ENCODE peak calls at places on chromosome 13, in five cellular contexts. T is neural progenitor cell, H is hepatocyte, D is SK-N-SH, Q is OCI-LY7. X is an unnamed sample.

GRCh38 chr13:93502071-93502470 is 275.5 kb downstream of the GPC6 start:
- DNase-seq in T (no peak), D (no peak), H (no peak), Q (no peak), X (no peak)

GRCh38 chr13:72839831-72840426 is 58.0 kb downstream of the PIBF1 start:
- DNase-seq in T (peak), H (peak), Q (peak), D (peak), X (peak)

GRCh38 chr13:21164631-21165030 is 11.7 kb downstream of the SKA3 start:
- DNase-seq in H (no peak), D (no peak), Q (no peak), T (no peak), X (no peak)

GRCh38 chr13:90055121-90055520 is 1292.4 kb upstream of the MIR17HG start:
- DNase-seq in H (no peak), T (no peak), D (no peak), Q (no peak), X (no peak)

GRCh38 chr13:32911506-32911905 is 104.7 kb upstream of the KL start:
- DNase-seq in T (peak), D (peak), H (peak), Q (peak), X (peak)

GRCh38 chr13:45162821-45163220 is 38.0 kb downstream of the KCTD4 start:
- DNase-seq in Q (no peak), D (no peak), H (no peak), T (no peak), X (no peak)

GRCh38 chr13:20222553-20222952 is 9.6 kb downstream of the GJB6 start:
- DNase-seq in H (no peak), D (no peak), Q (no peak), T (no peak), X (no peak)

GRCh38 chr13:28218679-28219078 is 80.3 kb downstream of the PAN3 start:
- DNase-seq in D (no peak), T (no peak), Q (no peak), H (no peak), X (no peak)

GRCh38 chr13:113519556-113519955 is 29.0 kb upstream of the DCUN1D2 start:
- DNase-seq in D (no peak), T (no peak), H (no peak), Q (no peak), X (no peak)

GRCh38 chr13:112686364-112686763 is 3.5 kb upstream of the ATP11A start:
- DNase-seq in Q (no peak), D (no peak), T (no peak), H (peak), X (no peak)

GRCh38 chr13:42396901-42397670 is 125.1 kb downstream of the AKAP11 start:
- DNase-seq in H (no peak), T (no peak), D (no peak), Q (no peak), X (no peak)

GRCh38 chr13:76683854-76684253 is 202.4 kb downstream of the KCTD12 start:
- DNase-seq in Q (no peak), T (no peak), D (no peak), H (no peak), X (no peak)

GRCh38 chr13:113753171-113753570 is 5.9 kb upstream of the TMEM255B start:
- DNase-seq in T (no peak), H (no peak), Q (no peak), D (no peak), X (no peak)

GRCh38 chr13:97005631-97006262 is 11.5 kb upstream of the OXGR1 start:
- DNase-seq in T (no peak), H (peak), Q (no peak), D (no peak), X (no peak)

GRCh38 chr13:74868044-74868443 is 613.9 kb downstream of the TBC1D4 start:
- DNase-seq in H (no peak), D (no peak), Q (no peak), T (no peak), X (no peak)

GRCh38 chr13:86269511-86269910 is 470.3 kb upstream of the SLITRK6 start:
- DNase-seq in T (no peak), D (no peak), Q (no peak), H (no peak), X (no peak)

GRCh38 chr13:73138967-73139491 is 80.2 kb downstream of the KLF5 start:
- DNase-seq in Q (no peak), D (no peak), H (peak), T (no peak), X (no peak)

GRCh38 chr13:95948646-95949045 is 104.6 kb downstream of the UGGT2 start:
- DNase-seq in Q (no peak), D (no peak), H (no peak), T (no peak), X (no peak)

GRCh38 chr13:51221674-51222509 is at the start of gene FAM124A:
- DNase-seq in D (peak), H (peak), T (peak), Q (peak), X (peak)

GRCh38 chr13:58843071-58843470 is 1211.5 kb downstream of the PCDH17 start:
- DNase-seq in T (no peak), D (no peak), Q (no peak), H (no peak), X (no peak)

GRCh38 chr13:101640797-101641400 is 188.4 kb downstream of the ITGBL1 start:
- DNase-seq in T (no peak), H (no peak), Q (no peak), D (no peak), X (no peak)

GRCh38 chr13:97226013-97226412 is 3.9 kb downstream of the MBNL2 start:
- DNase-seq in T (no peak), H (no peak), D (no peak), Q (peak), X (peak)

GRCh38 chr13:104782741-104783140 is 1716.5 kb upstream of the SLC10A2 start:
- DNase-seq in D (no peak), Q (no peak), T (no peak), H (no peak), X (no peak)

GRCh38 chr13:43074824-43075510 is 51.6 kb downstream of the DNAJC15 start:
- DNase-seq in Q (no peak), D (no peak), H (no peak), T (no peak), X (peak)

GRCh38 chr13:34161829-34162544 is 344.0 kb downstream of the RFC3 start:
- DNase-seq in D (no peak), H (peak), T (peak), Q (no peak), X (no peak)
- TF ChIP-seq EZH2phosphoT487 in D (no peak), H (no peak), T (no peak), Q (no peak), X (no peak)

GRCh38 chr13:111661052-111661451 is 340.6 kb downstream of the TEX29 start:
- DNase-seq in T (no peak), D (no peak), H (no peak), Q (no peak), X (no peak)

GRCh38 chr13:111661776-111662175 is 341.3 kb downstream of the TEX29 start:
- DNase-seq in H (no peak), D (no peak), Q (no peak), T (no peak), X (no peak)

GRCh38 chr13:111663505-111663904 is 343.1 kb downstream of the TEX29 start:
- DNase-seq in H (no peak), D (no peak), Q (no peak), T (no peak), X (no peak)

GRCh38 chr13:111662895-111663294 is 342.5 kb downstream of the TEX29 start:
- DNase-seq in H (no peak), Q (no peak), T (no peak), D (no peak), X (no peak)

DNA sequence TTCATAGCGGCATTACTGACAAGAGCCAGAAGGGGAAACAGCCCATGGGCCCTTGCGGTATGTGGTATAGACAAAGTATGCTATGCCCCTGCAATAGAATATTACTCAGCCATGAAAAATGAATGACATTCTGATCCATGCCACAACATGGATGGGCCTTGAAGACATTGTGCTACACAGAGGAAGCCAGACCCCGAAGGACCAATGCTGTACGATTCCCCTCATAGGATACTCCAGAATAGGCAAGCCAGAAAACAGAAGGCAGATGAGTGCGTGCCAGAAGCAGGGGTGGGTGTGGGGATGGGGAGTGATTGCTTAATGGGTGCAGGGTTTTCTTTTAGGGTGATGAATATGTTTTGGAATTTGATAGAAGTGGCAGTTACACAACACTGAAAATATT is 342.0 kb downstream of the TEX29 start:
- DNase-seq in D (no peak), H (no peak), T (no peak), Q (no peak), X (no peak)
- TF ChIP-seq EZH2phosphoT487 in D (no peak), H (no peak), T (no peak), Q (no peak), X (no peak)

GRCh38 chr13:41352935-41353801 is 42.1 kb downstream of the NAA16 start:
- DNase-seq in D (peak), Q (peak), T (peak), H (peak), X (peak)
- TF ChIP-seq EZH2phosphoT487 in D (no peak), Q (no peak), T (no peak), H (no peak), X (no peak)

GRCh38 chr13:98486412-98486811 is 90.5 kb downstream of the STK24 start:
- DNase-seq in H (no peak), T (no peak), Q (no peak), D (no peak), X (no peak)
- TF ChIP-seq EZH2phosphoT487 in H (no peak), T (no peak), Q (no peak), D (no peak), X (no peak)

GRCh38 chr13:48653074-48654054 is at the start of gene CYSLTR2:
- DNase-seq in T (peak), Q (no peak), H (peak), D (peak), X (no peak)
- TF ChIP-seq EZH2phosphoT487 in T (no peak), Q (no peak), H (no peak), D (no peak), X (no peak)

GRCh38 chr13:48506092-48506701 is 26.7 kb downstream of the RCBTB2 start:
- DNase-seq in T (no peak), D (no peak), Q (no peak), H (no peak), X (no peak)

GRCh38 chr13:48507024-48507423 is 25.9 kb downstream of the RCBTB2 start:
- DNase-seq in Q (no peak), T (no peak), D (no peak), H (no peak), X (no peak)

GRCh38 chr13:48502601-48503319 is 30.1 kb downstream of the RCBTB2 start:
- DNase-seq in Q (no peak), T (no peak), D (no peak), H (no peak), X (no peak)

GRCh38 chr13:48505597-48506091 is 27.2 kb downstream of the RCBTB2 start:
- DNase-seq in H (no peak), Q (peak), D (no peak), T (no peak), X (peak)

GRCh38 chr13:48504606-48505369 is 28.1 kb downstream of the RCBTB2 start:
- DNase-seq in D (no peak), Q (no peak), T (no peak), H (no peak), X (no peak)
- TF ChIP-seq EZH2phosphoT487 in D (no peak), Q (no peak), T (no peak), H (no peak), X (no peak)

GRCh38 chr13:106318941-106319411 is 216.5 kb downstream of the EFNB2 start:
- DNase-seq in D (no peak), H (peak), T (no peak), Q (no peak), X (no peak)
- TF ChIP-seq EZH2phosphoT487 in D (no peak), H (no peak), T (no peak), Q (no peak), X (no peak)